ENCODE peak calls at places on chromosomes 1 and 21, in six cellular contexts. U is T-helper 2 cell; H is activated T-cell treated with anti-CD3 and anti-CD28 coated beads, Interleukin-2, amount 50 U/mL, for 72 hours; T is fibroblast of mammary gland; I is A172; X is amygdala. Q is an unnamed sample.

GRCh38 chr1:152252157-152252556 is 28.2 kb upstream of the HRNR start:
- DNase-seq in U (no peak), H (no peak), T (peak), I (no peak), X (no peak), Q (peak)

GRCh38 chr1:43612406-43612805 is 37.5 kb upstream of the KDM4A start:
- DNase-seq in U (no peak), H (no peak), T (no peak), I (no peak), X (no peak), Q (no peak)

GRCh38 chr1:206467915-206468314 is 2.4 kb upstream of the IKBKE start:
- DNase-seq in U (no peak), H (no peak), T (peak), I (no peak), X (no peak), Q (peak)

GRCh38 chr1:151535326-151536271 is 4.5 kb upstream of the TUFT1 start:
- DNase-seq in U (no peak), H (no peak), T (peak), I (peak), X (no peak), Q (no peak)

GRCh38 chr21:35204850-35205564 is 155.9 kb upstream of the RUNX1 start:
- DNase-seq in U (no peak), H (peak), T (peak), I (peak), X (no peak), Q (no peak)

GRCh38 chr1:243751506-243751905 is 98.5 kb downstream of the AKT3 start:
- DNase-seq in U (no peak), H (no peak), T (no peak), I (no peak), X (no peak), Q (no peak)

GRCh38 chr21:29321217-29321616 is 22.5 kb downstream of the BACH1 start:
- DNase-seq in U (no peak), H (no peak), T (no peak), I (no peak), X (no peak), Q (no peak)

GRCh38 chr1:235329139-235329808 is 904 bp downstream of the GGPS1 start:
- DNase-seq in U (peak), H (peak), T (peak), I (peak), X (no peak), Q (no peak)

GRCh38 chr1:231933711-231934626 is 307.4 kb downstream of the DISC1 start:
- DNase-seq in U (no peak), H (no peak), T (no peak), I (no peak), X (no peak), Q (no peak)

GRCh38 chr1:27528701-27529637 is 39.0 kb upstream of the WASF2 start:
- DNase-seq in U (no peak), H (no peak), T (peak), I (no peak), X (no peak), Q (peak)

GRCh38 chr1:20322081-20322824 is 31.6 kb downstream of the VWA5B1 start:
- DNase-seq in U (no peak), H (peak), T (peak), I (no peak), X (no peak), Q (no peak)

GRCh38 chr1:181033799-181034391 is at the start of gene MR1:
- DNase-seq in U (no peak), H (peak), T (peak), I (peak), X (no peak), Q (peak)

GRCh38 chr21:26798856-26799751 is 46.1 kb downstream of the ADAMTS1 start:
- DNase-seq in U (no peak), H (no peak), T (peak), I (no peak), X (no peak), Q (no peak)

GRCh38 chr1:29259802-29260441 is 23.6 kb downstream of the PTPRU start:
- DNase-seq in U (no peak), H (peak), T (no peak), I (no peak), X (no peak), Q (no peak)

GRCh38 chr1:3038113-3038551 is 16.9 kb downstream of the ACTRT2 start:
- DNase-seq in U (no peak), H (no peak), T (no peak), I (no peak), X (no peak), Q (no peak)

GRCh38 chr1:9577423-9577822 is 11.3 kb upstream of the TMEM201 start:
- DNase-seq in U (no peak), H (no peak), T (no peak), I (no peak), X (no peak), Q (no peak)

GRCh38 chr1:185227161-185227560 is 70.2 kb downstream of the SWT1 start:
- DNase-seq in U (no peak), H (no peak), T (no peak), I (no peak), X (no peak), Q (no peak)

GRCh38 chr1:17260264-17260663 is 11.4 kb downstream of the PADI3 start:
- DNase-seq in U (no peak), H (no peak), T (no peak), I (no peak), X (no peak), Q (no peak)

GRCh38 chr1:26697441-26697977 is 1.7 kb downstream of the ARID1A start:
- DNase-seq in U (no peak), H (peak), T (no peak), I (no peak), X (no peak), Q (no peak)

GRCh38 chr1:107943694-107944093 is 21.3 kb downstream of the VAV3 start:
- DNase-seq in U (no peak), H (no peak), T (no peak), I (no peak), X (no peak), Q (no peak)

GRCh38 chr1:97581614-97582051 is 339.2 kb downstream of the DPYD start:
- DNase-seq in U (no peak), H (no peak), T (peak), I (peak), X (no peak), Q (peak)

GRCh38 chr1:29633271-29633615 is 396.9 kb downstream of the PTPRU start:
- DNase-seq in U (no peak), H (no peak), T (no peak), I (no peak), X (no peak), Q (no peak)

GRCh38 chr21:45401916-45402900 is 2.8 kb upstream of the COL18A1 start:
- DNase-seq in U (no peak), H (no peak), T (no peak), I (no peak), X (no peak), Q (no peak)

GRCh38 chr1:200971428-200971903 is 52.0 kb downstream of the KIF21B start:
- DNase-seq in U (no peak), H (no peak), T (no peak), I (no peak), X (no peak), Q (no peak)